ENCODE peak calls at places on chromosomes 11 and 22, in six cellular contexts. F is epithelial cell of esophagus, Y is aorta, E is heart right ventricle, G is endodermal cell, M is AG10803. W is an unnamed sample.

GRCh38 chr11:32991427-32991826 is 24.3 kb upstream of the DEPDC7 start:
- DNase-seq in F (no peak), G (no peak), E (no peak), M (no peak), Y (no peak), W (no peak)

GRCh38 chr22:19669570-19669969 is 44.7 kb upstream of the SEPTIN5 start:
- DNase-seq in Y (no peak), G (peak), E (peak), F (no peak), M (no peak), W (no peak)

GRCh38 chr22:40782521-40782920 is 36.6 kb downstream of the SLC25A17 start:
- DNase-seq in F (peak), Y (no peak), G (no peak), M (no peak), E (no peak), W (no peak)

GRCh38 chr11:13280323-13280722 is 2.7 kb downstream of the BMAL1 start:
- DNase-seq in Y (no peak), F (no peak), M (no peak), G (no peak), E (no peak), W (no peak)

GRCh38 chr22:23509571-23510302 is 70.4 kb downstream of the IGLL1 start:
- DNase-seq in G (peak), M (peak), F (no peak), Y (no peak), E (no peak), W (no peak)

GRCh38 chr11:92948116-92948515 is 21.3 kb upstream of the MTNR1B start:
- DNase-seq in F (no peak), M (no peak), Y (no peak), G (no peak), E (no peak), W (no peak)

GRCh38 chr11:61854966-61855714 is 27.0 kb downstream of the FADS2 start:
- DNase-seq in G (no peak), M (no peak), F (no peak), E (no peak), Y (no peak), W (no peak)

GRCh38 chr11:36478700-36479329 is 31.3 kb downstream of the TRAF6 start:
- DNase-seq in M (peak), F (peak), E (no peak), G (peak), Y (no peak), W (no peak)

GRCh38 chr22:22076937-22077703 is 94.5 kb upstream of the TOP3B start:
- DNase-seq in M (no peak), F (peak), G (no peak), E (no peak), Y (no peak), W (no peak)

GRCh38 chr11:73414977-73415492 is 38.8 kb downstream of the RELT start:
- DNase-seq in E (no peak), M (peak), F (no peak), Y (no peak), G (no peak), W (no peak)

GRCh38 chr11:111730031-111730430 is 36.2 kb downstream of the PPP2R1B start:
- DNase-seq in M (no peak), E (no peak), Y (no peak), F (no peak), G (no peak), W (no peak)

GRCh38 chr11:83054904-83055380 is 16.8 kb downstream of the RAB30 start:
- DNase-seq in G (no peak), E (no peak), F (peak), M (no peak), Y (no peak), W (no peak)

GRCh38 chr11:7651140-7651551 is 22.2 kb downstream of the CYB5R2 start:
- DNase-seq in M (peak), Y (no peak), F (no peak), E (no peak), G (peak), W (no peak)

GRCh38 chr11:27653990-27654758 is 46.1 kb downstream of the BDNF start:
- DNase-seq in G (no peak), Y (no peak), F (no peak), E (no peak), M (no peak), W (no peak)

GRCh38 chr11:102494216-102494615 is 36.3 kb downstream of the MMP7 start:
- DNase-seq in F (peak), M (peak), G (no peak), E (no peak), Y (no peak), W (no peak)

GRCh38 chr22:23376256-23376655 is 195.9 kb downstream of the BCR start:
- DNase-seq in E (no peak), G (peak), F (peak), Y (no peak), M (no peak), W (no peak)

GRCh38 chr22:28909375-28909774 is 26.0 kb downstream of the ZNRF3 start:
- DNase-seq in E (no peak), M (no peak), F (no peak), G (no peak), Y (peak), W (peak)

GRCh38 chr22:17897411-17897810 is 123.1 kb upstream of the BID start:
- DNase-seq in Y (no peak), E (no peak), M (no peak), G (no peak), F (no peak), W (no peak)

GRCh38 chr11:1113405-1114201 is 38.9 kb downstream of the MUC2 start:
- DNase-seq in E (no peak), M (no peak), G (peak), Y (peak), F (no peak), W (no peak)

GRCh38 chr11:78187366-78188011 is 937 bp downstream of the KCTD21 start:
- DNase-seq in M (no peak), G (no peak), F (no peak), E (no peak), Y (no peak), W (no peak)

GRCh38 chr22:46346680-46347405 is 11.3 kb downstream of the TRMU start:
- DNase-seq in G (no peak), M (no peak), Y (peak), F (no peak), E (peak), W (no peak)

GRCh38 chr22:27198518-27199035 is 541.2 kb downstream of the MIAT start:
- DNase-seq in E (no peak), Y (no peak), F (no peak), M (no peak), G (no peak), W (no peak)

GRCh38 chr11:46142561-46142960 is 21.3 kb upstream of the PHF21A start:
- DNase-seq in M (no peak), E (no peak), G (no peak), F (no peak), Y (no peak), W (no peak)

GRCh38 chr22:46894081-46894671 is 131.7 kb downstream of the TBC1D22A start:
- DNase-seq in M (peak), F (no peak), G (peak), E (no peak), Y (no peak), W (no peak)

GRCh38 chr11:5605849-5606248 is 9.4 kb downstream of the TRIM6 start:
- DNase-seq in Y (no peak), F (peak), G (no peak), M (peak), E (no peak), W (no peak)

GRCh38 chr11:92423133-92423532 is 198.5 kb downstream of the FAT3 start:
- DNase-seq in G (no peak), Y (no peak), E (no peak), F (no peak), M (peak), W (no peak)

GRCh38 chr11:118171274-118172062 is 5.0 kb downstream of the SCN2B start:
- DNase-seq in M (peak), F (peak), G (peak), Y (peak), E (peak), W (no peak)

DNA sequence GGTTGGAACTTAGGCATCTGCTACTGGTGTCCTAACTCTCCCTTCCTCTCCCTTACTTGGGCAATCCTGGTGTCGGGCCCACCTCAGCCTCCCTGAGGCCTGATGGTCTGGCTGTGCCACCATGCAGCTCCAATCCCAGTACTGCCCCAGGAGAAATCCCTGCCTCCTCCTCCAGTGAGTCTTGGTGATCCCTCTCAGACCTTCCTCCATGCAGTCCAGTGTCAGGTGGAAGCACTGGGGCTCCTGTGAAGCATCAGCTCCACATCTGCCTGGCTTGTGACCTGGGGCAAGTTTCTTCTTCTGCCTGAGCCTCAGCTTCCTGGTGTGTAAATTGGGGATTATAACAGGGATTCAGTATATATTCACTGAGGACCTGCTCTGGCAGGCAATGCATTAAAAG is 1.8 kb upstream of the PELI3 start:
- DNase-seq in M (no peak), F (no peak), G (no peak), Y (no peak), E (no peak), W (no peak)
- H3K4me3 ChIP-seq in M (no peak), F (no peak), G (no peak), Y (no peak), E (no peak), W (no peak)

DNA sequence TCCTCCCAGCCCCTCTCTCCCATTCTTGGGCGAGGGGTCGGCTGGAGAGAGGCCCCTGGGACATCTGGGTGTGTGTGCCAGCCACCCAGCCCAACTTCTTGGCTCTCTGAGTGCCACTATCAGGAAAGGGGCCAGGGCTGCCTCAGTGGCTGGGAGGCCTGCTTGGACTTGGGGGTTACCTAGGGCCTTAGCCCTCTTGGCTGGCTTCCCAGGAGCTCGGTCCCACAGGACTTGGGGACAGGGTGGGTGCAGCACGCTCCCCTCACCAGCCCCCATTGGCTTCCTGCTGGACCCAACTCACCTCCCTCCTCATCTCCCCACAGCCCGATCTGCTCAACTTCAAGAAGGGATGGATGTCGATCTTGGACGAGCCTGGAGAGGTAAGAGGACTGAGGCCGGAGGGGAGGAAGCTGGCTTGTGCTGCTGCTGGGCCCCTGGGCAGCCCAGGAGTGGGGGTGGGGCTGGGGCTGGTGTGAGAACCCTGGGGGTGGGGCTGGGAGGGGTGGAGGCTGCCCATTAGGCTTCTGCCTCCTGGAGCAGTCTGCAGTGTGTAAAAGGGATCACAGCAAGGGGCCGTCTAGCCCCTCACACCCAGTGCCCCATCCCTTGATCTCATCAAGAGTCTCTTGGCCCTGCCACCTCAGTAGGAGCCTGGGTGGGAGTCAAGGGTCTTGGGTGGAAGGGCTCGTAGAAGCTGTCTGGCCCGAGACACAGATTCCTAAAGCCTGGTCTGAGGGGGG is 54.8 kb downstream of the TRIOBP start:
- DNase-seq in M (no peak), F (no peak), E (no peak), G (peak), Y (no peak), W (no peak)
- H3K4me3 ChIP-seq in M (no peak), F (no peak), E (no peak), G (no peak), Y (no peak), W (no peak)

GRCh38 chr11:121452609-121453150 is at the start of gene SORL1-AS1:
- DNase-seq in M (no peak), E (no peak), Y (no peak), G (no peak), F (peak), W (no peak)

GRCh38 chr11:121451982-121452608 is at the start of gene SORL1:
- DNase-seq in M (peak), F (peak), G (peak), Y (peak), E (peak), W (peak)

GRCh38 chr11:121449626-121450025 is 2.5 kb upstream of the SORL1 start:
- DNase-seq in F (no peak), M (no peak), G (no peak), Y (no peak), E (no peak), W (no peak)

GRCh38 chr11:121450424-121450823 is 1.7 kb upstream of the SORL1 start:
- DNase-seq in G (no peak), M (no peak), Y (no peak), F (no peak), E (no peak), W (no peak)

GRCh38 chr11:121451178-121451981 is 734 bp upstream of the SORL1 start:
- DNase-seq in E (no peak), G (no peak), M (no peak), Y (no peak), F (no peak), W (no peak)
- H3K4me3 ChIP-seq in E (peak), G (peak), M (peak), Y (peak), F (peak), W (peak)

GRCh38 chr11:9462806-9463537 is 2.2 kb downstream of the ZNF143 start:
- DNase-seq in G (no peak), M (no peak), E (no peak), Y (no peak), F (peak), W (peak)
- H3K4me3 ChIP-seq in G (peak), M (no peak), E (no peak), Y (no peak), F (no peak), W (peak)

GRCh38 chr11:68843052-68843561 is 1.4 kb upstream of the CPT1A start:
- DNase-seq in Y (no peak), M (peak), F (no peak), G (peak), E (no peak), W (peak)
- H3K4me3 ChIP-seq in Y (peak), M (peak), F (no peak), G (peak), E (peak), W (peak)

GRCh38 chr11:19577849-19578619 is 134.6 kb upstream of the NAV2 start:
- DNase-seq in Y (peak), F (no peak), M (peak), E (peak), G (no peak), W (no peak)
- H3K4me3 ChIP-seq in Y (no peak), F (no peak), M (no peak), E (no peak), G (no peak), W (no peak)

GRCh38 chr22:43533656-43534428 is 122.0 kb downstream of the MPPED1 start:
- DNase-seq in F (no peak), G (no peak), Y (peak), M (no peak), E (no peak), W (no peak)
- H3K4me3 ChIP-seq in F (no peak), G (no peak), Y (no peak), M (no peak), E (no peak), W (no peak)

GRCh38 chr11:69966583-69966835 is 111.6 kb upstream of the ANO1 start:
- DNase-seq in F (no peak), M (no peak), G (no peak), E (no peak), Y (no peak), W (no peak)
- H3K4me3 ChIP-seq in F (no peak), M (no peak), G (no peak), E (no peak), Y (no peak), W (no peak)

DNA sequence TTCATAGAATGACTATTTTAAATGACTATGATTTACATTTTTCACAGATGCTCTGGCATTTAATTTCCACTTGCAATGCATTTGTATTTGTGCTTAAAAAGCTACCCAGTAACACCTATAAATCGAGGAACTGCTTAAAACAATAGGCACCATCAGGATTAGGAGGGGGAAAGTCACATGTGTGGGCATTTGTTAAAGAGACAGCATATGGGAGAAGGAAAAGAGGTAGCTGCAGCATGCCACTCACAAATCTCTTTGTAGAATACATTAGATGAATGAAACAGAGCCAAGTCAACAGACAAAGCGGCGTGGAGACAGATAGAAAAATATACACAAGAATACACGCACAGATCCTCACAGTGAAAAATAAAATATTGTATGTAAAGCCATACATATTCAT is 228.0 kb downstream of the CADM1 start:
- DNase-seq in E (no peak), G (no peak), F (no peak), M (no peak), Y (no peak), W (no peak)
- H3K4me3 ChIP-seq in E (no peak), G (no peak), F (no peak), M (no peak), Y (no peak), W (no peak)

GRCh38 chr11:2382129-2382517 is 5.0 kb downstream of the CD81 start:
- DNase-seq in G (no peak), E (peak), F (no peak), M (no peak), Y (no peak), W (no peak)
- H3K4me3 ChIP-seq in G (no peak), E (no peak), F (no peak), M (no peak), Y (no peak), W (no peak)

W was measured in GM06990.